ENCODE peak calls at places on chromosomes 3 and 15, in four cellular contexts. C is left ventricle myocardium inferior, J is bronchial epithelial cell, W is heart right ventricle. O is an unnamed sample.

GRCh38 chr15:58228708-58229107 is 90.5 kb downstream of the AQP9 start:
- DNase-seq in C (no peak), J (no peak), W (peak), O (no peak)

GRCh38 chr3:52146189-52146588 is 8.0 kb downstream of the POC1A start:
- DNase-seq in C (no peak), J (no peak), W (no peak), O (no peak)

GRCh38 chr3:150623945-150624344 is 20.8 kb downstream of the SELENOT start:
- DNase-seq in C (no peak), J (no peak), W (no peak), O (no peak)

GRCh38 chr15:75659928-75660645 is 12.4 kb downstream of the SNX33 start:
- DNase-seq in C (no peak), J (peak), W (no peak), O (no peak)

GRCh38 chr3:141913150-141913811 is 36.8 kb downstream of the ATP1B3 start:
- DNase-seq in C (no peak), J (peak), W (peak), O (peak)

GRCh38 chr15:71003314-71003713 is 110.7 kb downstream of the LRRC49 start:
- DNase-seq in C (no peak), J (peak), W (no peak), O (peak)

GRCh38 chr15:94232107-94232506 is 746 bp downstream of the MCTP2 start:
- DNase-seq in C (no peak), J (peak), W (no peak), O (peak)

GRCh38 chr3:96803860-96804259 is 10.5 kb upstream of the EPHA6 start:
- DNase-seq in C (no peak), J (no peak), W (no peak), O (no peak)

GRCh38 chr3:30293621-30294240 is 312.7 kb upstream of the TGFBR2 start:
- DNase-seq in C (no peak), J (no peak), W (no peak), O (no peak)

GRCh38 chr3:57206423-57206822 is 6.6 kb upstream of the HESX1 start:
- DNase-seq in C (no peak), J (no peak), W (no peak), O (no peak)

GRCh38 chr3:128397484-128397883 is 69.2 kb downstream of the DNAJB8 start:
- DNase-seq in C (no peak), J (no peak), W (no peak), O (no peak)

GRCh38 chr3:5068531-5068930 is 53.6 kb upstream of the ARL8B start:
- DNase-seq in C (no peak), J (no peak), W (no peak), O (no peak)

DNA sequence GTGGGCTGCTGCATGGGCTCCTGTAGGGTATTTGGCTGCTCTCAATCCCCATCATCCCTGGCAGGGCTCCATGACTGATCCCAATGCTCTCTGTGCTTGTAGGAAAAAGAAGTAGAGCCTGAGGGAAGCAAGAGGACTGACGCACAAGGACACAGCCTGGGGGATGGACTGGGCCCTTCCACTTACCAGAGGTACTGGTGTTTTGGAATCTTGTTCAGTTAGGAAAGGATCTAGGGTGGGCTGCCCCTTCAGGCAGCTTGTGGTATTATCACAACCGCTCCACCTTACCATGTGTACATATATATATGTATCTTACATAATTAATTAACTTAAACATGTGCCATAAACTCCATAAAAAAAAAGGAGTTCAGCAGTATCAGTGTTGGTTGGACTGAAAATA is 1.3 kb downstream of the SLC28A2 start:
- DNase-seq in C (no peak), J (no peak), W (no peak), O (no peak)
- TF ChIP-seq CTCF in C (peak), J (no peak), W (no peak), O (peak)

GRCh38 chr3:147945968-147946519 is 536.9 kb downstream of the ZIC1 start:
- DNase-seq in C (peak), J (peak), W (peak), O (peak)
- H3K4me3 ChIP-seq in C (peak), J (no peak), W (peak), O (no peak)

DNA sequence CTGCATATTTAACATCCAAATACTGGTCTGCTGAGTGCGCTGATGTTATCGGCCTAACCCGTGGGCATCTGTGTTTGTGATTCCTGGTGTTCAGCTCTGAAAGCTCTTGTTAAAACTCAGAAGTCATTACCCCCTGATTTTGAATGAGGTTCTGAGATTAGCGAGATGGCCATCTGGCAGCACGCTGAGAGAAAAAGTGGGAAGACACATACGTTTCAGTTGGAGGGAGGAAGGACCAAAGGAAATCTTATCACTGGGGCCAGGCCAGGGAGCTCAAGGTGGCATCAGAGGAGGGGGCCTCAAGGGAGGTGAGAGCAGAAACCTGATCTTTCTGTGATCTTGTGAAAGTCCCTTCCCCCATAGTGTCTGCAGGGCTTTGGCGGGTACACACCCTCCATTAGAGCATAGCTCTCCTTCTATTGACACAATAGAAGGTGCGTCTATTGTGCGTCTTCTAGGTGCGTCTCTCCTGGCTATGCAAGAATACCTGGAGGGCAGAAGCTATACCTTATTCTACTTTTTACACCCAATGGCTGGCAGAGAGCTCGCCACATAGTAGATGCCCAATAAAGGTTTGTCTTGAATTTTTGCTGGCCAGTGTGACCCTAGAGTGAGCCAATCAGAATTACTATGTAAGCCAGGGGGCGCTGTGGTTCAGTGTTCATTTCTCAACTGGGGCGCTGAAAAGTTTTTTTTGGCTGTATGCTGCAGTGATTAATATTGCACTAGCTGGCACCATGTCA is 182.4 kb downstream of the SHQ1 start:
- DNase-seq in C (no peak), J (peak), W (peak), O (peak)
- TF ChIP-seq CTCF in C (peak), J (peak), W (peak), O (peak)

GRCh38 chr15:98548172-98548971 is 100.0 kb upstream of the IGF1R start:
- DNase-seq in C (peak), J (peak), W (peak), O (peak)

GRCh38 chr15:98549741-98550140 is 98.6 kb upstream of the IGF1R start:
- DNase-seq in C (no peak), J (no peak), W (no peak), O (no peak)

GRCh38 chr15:98547741-98548166 is 100.6 kb upstream of the IGF1R start:
- DNase-seq in C (no peak), J (no peak), W (peak), O (no peak)

GRCh38 chr15:98547255-98547654 is 101.1 kb upstream of the IGF1R start:
- DNase-seq in C (no peak), J (no peak), W (no peak), O (no peak)

GRCh38 chr15:98549003-98549402 is 99.3 kb upstream of the IGF1R start:
- DNase-seq in C (no peak), J (no peak), W (no peak), O (no peak)
- H3K4me3 ChIP-seq in C (peak), J (peak), W (peak), O (peak)

GRCh38 chr3:119662604-119663377 is 2.4 kb upstream of the POPDC2 start:
- DNase-seq in C (no peak), J (no peak), W (no peak), O (no peak)
- TF ChIP-seq CTCF in C (peak), J (no peak), W (no peak), O (no peak)

GRCh38 chr3:38168151-38168987 is 3.0 kb downstream of the OXSR1 start:
- DNase-seq in C (no peak), J (peak), W (no peak), O (peak)
- H3K4me3 ChIP-seq in C (no peak), J (no peak), W (no peak), O (no peak)

DNA sequence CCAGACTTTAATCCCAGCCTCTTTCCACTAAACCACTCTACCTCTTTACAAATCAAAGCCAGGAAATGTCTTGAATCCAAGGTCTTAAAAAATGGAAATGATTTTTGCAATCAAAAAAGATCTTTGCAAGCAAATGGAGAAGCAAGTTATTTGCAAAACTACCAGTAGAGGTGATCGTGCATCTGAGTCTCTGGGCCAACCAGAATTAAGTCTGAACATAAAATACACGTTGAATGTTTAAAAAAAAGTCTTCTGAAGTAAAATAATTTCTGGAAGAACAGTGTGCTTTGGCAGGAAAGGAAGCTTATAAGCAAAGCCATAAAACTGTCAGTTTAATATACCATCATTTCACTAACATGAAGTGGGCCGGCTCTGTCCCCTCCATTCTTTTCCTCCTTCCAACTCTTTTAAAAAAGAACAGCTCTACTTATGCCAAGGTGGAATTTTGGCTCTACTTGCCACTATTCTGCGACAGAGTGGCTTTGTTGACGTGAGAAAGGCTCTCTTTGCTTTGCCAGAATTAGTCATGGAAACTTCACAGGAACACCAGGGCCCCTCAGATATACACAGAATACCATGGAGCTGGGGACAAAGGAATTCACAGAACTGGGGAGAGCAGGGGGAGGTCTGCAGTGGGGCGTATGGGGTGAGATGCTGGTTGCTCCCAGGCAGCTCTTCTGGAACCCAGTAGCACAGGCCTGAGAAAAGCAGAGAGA is 29.8 kb downstream of the FSTL1 start:
- DNase-seq in C (no peak), J (peak), W (peak), O (no peak)
- TF ChIP-seq CTCF in C (no peak), J (peak), W (no peak), O (peak)

GRCh38 chr3:25665646-25666136 is 984 bp upstream of the TOP2B start:
- DNase-seq in C (no peak), J (no peak), W (no peak), O (no peak)
- H3K4me3 ChIP-seq in C (peak), J (no peak), W (no peak), O (peak)

DNA sequence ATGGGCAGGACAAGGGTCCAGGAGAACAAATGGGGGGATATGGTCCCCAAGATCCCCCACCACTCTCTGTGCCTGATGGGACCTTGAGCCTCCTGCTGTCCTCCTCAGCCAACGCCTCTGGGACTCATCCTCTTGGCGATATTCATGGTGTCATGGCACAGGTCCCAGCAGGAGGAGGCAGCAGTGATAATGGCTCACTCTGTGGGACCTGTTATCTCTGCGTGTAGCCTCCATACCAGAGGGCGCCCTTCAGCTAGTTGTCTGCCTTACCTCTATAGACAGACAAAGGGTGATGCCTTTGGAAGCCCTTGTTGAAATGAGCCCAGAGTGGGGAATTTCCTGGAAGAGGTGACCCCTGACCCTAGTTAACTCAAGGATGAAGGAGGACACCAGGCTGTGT is 7.4 kb downstream of the ZBTB47 start:
- DNase-seq in C (no peak), J (no peak), W (no peak), O (peak)
- TF ChIP-seq CTCF in C (peak), J (peak), W (no peak), O (peak)

DNA sequence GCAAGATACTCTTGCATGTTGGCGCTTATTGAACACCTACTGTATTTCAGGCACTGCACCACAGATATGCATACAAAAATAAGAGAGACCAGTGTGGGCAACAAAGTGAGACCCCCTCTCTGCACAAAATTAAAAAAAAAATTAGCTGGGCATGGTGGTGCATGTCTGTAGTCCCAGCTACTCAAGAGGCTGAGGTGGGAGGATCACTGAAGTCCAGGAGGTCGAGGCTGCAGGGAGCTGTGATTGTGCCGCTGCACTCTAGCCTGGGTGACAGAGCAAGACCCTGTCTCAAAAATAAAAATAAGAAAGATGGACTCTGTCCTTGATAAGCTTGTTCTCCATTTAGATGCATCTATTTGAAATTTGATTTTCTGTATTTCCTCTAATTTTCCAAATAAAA is 20.8 kb downstream of the FEM1B start:
- DNase-seq in C (no peak), J (no peak), W (peak), O (no peak)
- H3K4me3 ChIP-seq in C (peak), J (no peak), W (no peak), O (no peak)